ENCODE peak calls at places on chromosomes 5 and 9, in five cellular contexts. D is myocyte; F is neuronal stem cell; J is CD4-positive, alpha-beta memory T cell; H is type B pancreatic cell. G is an unnamed sample.

GRCh38 chr9:20729545-20729944 is 45.5 kb downstream of the FOCAD start:
- DNase-seq in J (no peak), H (no peak), D (no peak), F (no peak), G (no peak)

GRCh38 chr9:18017136-18017535 is 438.3 kb downstream of the SH3GL2 start:
- DNase-seq in J (no peak), D (no peak), F (no peak), H (no peak), G (no peak)

GRCh38 chr5:436641-436975 is 6.4 kb upstream of the EXOC3 start:
- DNase-seq in H (no peak), D (no peak), J (no peak), F (no peak), G (no peak)

GRCh38 chr9:116860509-116861120 is 173.5 kb downstream of the TRIM32 start:
- DNase-seq in H (no peak), F (peak), J (no peak), D (peak), G (peak)

GRCh38 chr9:93826209-93826608 is 128.9 kb downstream of the BARX1 start:
- DNase-seq in F (no peak), H (peak), J (peak), D (no peak), G (no peak)

GRCh38 chr5:42929871-42930270 is 110.2 kb downstream of the ANXA2R start:
- DNase-seq in D (no peak), J (no peak), H (no peak), F (no peak), G (peak)

GRCh38 chr5:150298701-150299451 is 3.8 kb downstream of the ARSI start:
- DNase-seq in D (peak), H (no peak), J (no peak), F (no peak), G (peak)

GRCh38 chr9:127809562-127810377 is 7.1 kb downstream of the FPGS start:
- DNase-seq in D (no peak), H (no peak), J (no peak), F (peak), G (peak)

GRCh38 chr9:272251-273213 is 57.9 kb downstream of the DOCK8 start:
- DNase-seq in J (peak), D (no peak), F (no peak), H (no peak), G (no peak)

GRCh38 chr5:110323357-110323756 is 403.1 kb downstream of the TMEM232 start:
- DNase-seq in D (no peak), J (no peak), H (no peak), F (no peak), G (no peak)

GRCh38 chr5:153480401-153480800 is 10.1 kb upstream of the GRIA1 start:
- DNase-seq in F (no peak), H (no peak), J (no peak), D (peak), G (peak)

G was measured in cardiac fibroblast.